ENCODE peak calls at places on chromosome 6, in five cellular contexts. One of them, this sample, is unnamed.

GRCh38 chr6:4957521-4958231 is 46.2 kb downstream of the RPP40 start:
- DNase-seq in kidney epithelial cell: no peak
- DNase-seq in ascending aorta: no peak
- DNase-seq in natural killer cell: no peak
- DNase-seq in astrocyte: no peak
- DNase-seq in this sample: peak; percentile 17

GRCh38 chr6:162099685-162100084 is 627.9 kb downstream of the PRKN start:
- DNase-seq in astrocyte: peak; percentile 98
- DNase-seq in kidney epithelial cell: peak; percentile 81
- DNase-seq in ascending aorta: no peak
- DNase-seq in natural killer cell: no peak
- DNase-seq in this sample: no peak

GRCh38 chr6:142945446-142946180 is 637 bp upstream of the HIVEP2 start:
- DNase-seq in astrocyte: no peak
- DNase-seq in ascending aorta: no peak
- DNase-seq in natural killer cell: peak; percentile 56
- DNase-seq in kidney epithelial cell: no peak
- DNase-seq in this sample: peak; percentile 49

GRCh38 chr6:110472739-110473138 is 3.7 kb downstream of the SLC22A16 start:
- DNase-seq in kidney epithelial cell: no peak
- DNase-seq in natural killer cell: no peak
- DNase-seq in ascending aorta: no peak
- DNase-seq in astrocyte: no peak
- DNase-seq in this sample: no peak

GRCh38 chr6:40439401-40439800 is 147.8 kb downstream of the LRFN2 start:
- DNase-seq in ascending aorta: no peak
- DNase-seq in astrocyte: no peak
- DNase-seq in natural killer cell: no peak
- DNase-seq in kidney epithelial cell: no peak
- DNase-seq in this sample: no peak

GRCh38 chr6:52306972-52307849 is 22.7 kb upstream of the MCM3 start:
- DNase-seq in astrocyte: no peak
- DNase-seq in ascending aorta: no peak
- DNase-seq in natural killer cell: no peak
- DNase-seq in kidney epithelial cell: no peak
- DNase-seq in this sample: no peak

GRCh38 chr6:75267461-75267860 is 17.1 kb downstream of the TMEM30A start:
- DNase-seq in natural killer cell: no peak
- DNase-seq in astrocyte: no peak
- DNase-seq in ascending aorta: no peak
- DNase-seq in kidney epithelial cell: no peak
- DNase-seq in this sample: no peak

GRCh38 chr6:114167583-114168576 is 174.9 kb downstream of the HS3ST5 start:
- DNase-seq in natural killer cell: no peak
- DNase-seq in ascending aorta: no peak
- DNase-seq in astrocyte: no peak
- DNase-seq in kidney epithelial cell: no peak
- DNase-seq in this sample: no peak

GRCh38 chr6:46175446-46175845 is 4.7 kb upstream of the ENPP5 start:
- DNase-seq in ascending aorta: no peak
- DNase-seq in astrocyte: no peak
- DNase-seq in natural killer cell: no peak
- DNase-seq in kidney epithelial cell: no peak
- DNase-seq in this sample: no peak

GRCh38 chr6:27076116-27076515 is 171.4 kb upstream of the PRSS16 start:
- DNase-seq in astrocyte: no peak
- DNase-seq in kidney epithelial cell: no peak
- DNase-seq in natural killer cell: no peak
- DNase-seq in ascending aorta: no peak
- DNase-seq in this sample: no peak

GRCh38 chr6:44042261-44043035 is 84.8 kb downstream of the MRPL14 start:
- DNase-seq in kidney epithelial cell: no peak
- DNase-seq in astrocyte: no peak
- DNase-seq in natural killer cell: no peak
- DNase-seq in ascending aorta: no peak
- DNase-seq in this sample: no peak

GRCh38 chr6:164859791-164860190 is 449.6 kb downstream of the C6orf118 start:
- DNase-seq in astrocyte: peak; percentile 4
- DNase-seq in kidney epithelial cell: no peak
- DNase-seq in natural killer cell: no peak
- DNase-seq in ascending aorta: no peak
- DNase-seq in this sample: no peak

GRCh38 chr6:115891111-115891669 is 169.5 kb downstream of the FRK start:
- DNase-seq in astrocyte: peak; percentile 66
- DNase-seq in natural killer cell: no peak
- DNase-seq in ascending aorta: no peak
- DNase-seq in kidney epithelial cell: peak; percentile 90
- DNase-seq in this sample: no peak

GRCh38 chr6:166488701-166489100 is 97.8 kb downstream of the RAMACL start:
- DNase-seq in astrocyte: no peak
- DNase-seq in ascending aorta: no peak
- DNase-seq in kidney epithelial cell: no peak
- DNase-seq in natural killer cell: no peak
- DNase-seq in this sample: no peak

GRCh38 chr6:162706236-162706635 is 21.3 kb downstream of the PRKN start:
- DNase-seq in ascending aorta: no peak
- DNase-seq in astrocyte: no peak
- DNase-seq in natural killer cell: no peak
- DNase-seq in kidney epithelial cell: no peak
- DNase-seq in this sample: no peak

GRCh38 chr6:112466378-112467151 is 119.4 kb downstream of the RFPL4B start:
- DNase-seq in astrocyte: peak; percentile 81
- DNase-seq in ascending aorta: no peak
- DNase-seq in kidney epithelial cell: no peak
- DNase-seq in natural killer cell: no peak
- DNase-seq in this sample: no peak

GRCh38 chr6:3457710-3458605 is 1.1 kb upstream of the SLC22A23 start:
- DNase-seq in ascending aorta: no peak
- DNase-seq in kidney epithelial cell: no peak
- DNase-seq in natural killer cell: no peak
- DNase-seq in astrocyte: no peak
- DNase-seq in this sample: peak; percentile 45

GRCh38 chr6:2630362-2630761 is 120.4 kb downstream of the MYLK4 start:
- DNase-seq in natural killer cell: no peak
- DNase-seq in kidney epithelial cell: peak; percentile 95
- DNase-seq in astrocyte: peak; percentile 98
- DNase-seq in ascending aorta: no peak
- DNase-seq in this sample: no peak

GRCh38 chr6:159983641-159984080 is 14.8 kb downstream of the IGF2R start:
- DNase-seq in ascending aorta: no peak
- DNase-seq in kidney epithelial cell: no peak
- DNase-seq in natural killer cell: no peak
- DNase-seq in astrocyte: no peak
- DNase-seq in this sample: no peak

GRCh38 chr6:43171284-43172126 is 436 bp downstream of the SRF start:
- DNase-seq in ascending aorta: no peak
- DNase-seq in astrocyte: no peak
- DNase-seq in kidney epithelial cell: no peak
- DNase-seq in natural killer cell: no peak
- DNase-seq in this sample: no peak

GRCh38 chr6:73452107-73452461 is at the start of gene CGAS:
- DNase-seq in astrocyte: peak; percentile 20
- DNase-seq in ascending aorta: peak; percentile 38
- DNase-seq in kidney epithelial cell: peak; percentile 28
- DNase-seq in natural killer cell: peak; percentile 64
- DNase-seq in this sample: no peak

GRCh38 chr6:57116776-57117175 is 26.8 kb downstream of the ZNF451 start:
- DNase-seq in natural killer cell: no peak
- DNase-seq in kidney epithelial cell: no peak
- DNase-seq in astrocyte: no peak
- DNase-seq in ascending aorta: no peak
- DNase-seq in this sample: no peak

GRCh38 chr6:43076093-43076927 is at the start of gene PTK7:
- DNase-seq in astrocyte: no peak
- DNase-seq in natural killer cell: no peak
- DNase-seq in kidney epithelial cell: no peak
- DNase-seq in ascending aorta: no peak
- DNase-seq in this sample: peak; percentile 89

GRCh38 chr6:139436521-139437348 is 62.3 kb upstream of the CITED2 start:
- DNase-seq in natural killer cell: no peak
- DNase-seq in kidney epithelial cell: peak; percentile 55
- DNase-seq in ascending aorta: no peak
- DNase-seq in astrocyte: peak; percentile 83
- DNase-seq in this sample: no peak

GRCh38 chr6:147173140-147173539 is 31.1 kb upstream of the STXBP5 start:
- DNase-seq in kidney epithelial cell: no peak
- DNase-seq in astrocyte: no peak
- DNase-seq in ascending aorta: no peak
- DNase-seq in natural killer cell: no peak
- DNase-seq in this sample: no peak

DNA sequence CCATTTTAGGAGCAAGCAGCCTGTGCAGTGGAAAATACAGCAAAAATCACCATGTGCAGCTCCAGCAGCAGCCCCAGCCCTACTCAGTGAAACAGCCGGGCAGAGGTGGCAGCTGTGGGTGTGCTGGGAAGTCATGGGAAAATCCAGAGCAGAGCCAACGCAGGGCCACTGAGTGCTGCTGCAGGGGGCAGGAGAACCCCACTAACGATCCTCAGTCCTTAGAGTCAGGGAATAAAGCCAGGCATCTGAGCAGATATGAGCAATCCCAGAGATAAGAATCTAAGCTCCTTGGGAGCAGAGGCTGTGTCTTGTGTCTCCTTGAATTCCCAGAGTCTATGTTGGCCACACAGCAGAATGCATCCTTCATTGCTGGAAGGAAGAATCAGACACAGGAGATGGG is 493.1 kb upstream of the MAP3K7 start:
- DNase-seq in natural killer cell: no peak
- DNase-seq in ascending aorta: no peak
- DNase-seq in kidney epithelial cell: no peak
- DNase-seq in astrocyte: peak; percentile 24
- DNase-seq in this sample: no peak
- TF ChIP-seq CTCF in natural killer cell: no peak
- TF ChIP-seq CTCF in ascending aorta: no peak
- TF ChIP-seq CTCF in kidney epithelial cell: no peak
- TF ChIP-seq CTCF in astrocyte: no peak
- TF ChIP-seq CTCF in this sample: no peak

DNA sequence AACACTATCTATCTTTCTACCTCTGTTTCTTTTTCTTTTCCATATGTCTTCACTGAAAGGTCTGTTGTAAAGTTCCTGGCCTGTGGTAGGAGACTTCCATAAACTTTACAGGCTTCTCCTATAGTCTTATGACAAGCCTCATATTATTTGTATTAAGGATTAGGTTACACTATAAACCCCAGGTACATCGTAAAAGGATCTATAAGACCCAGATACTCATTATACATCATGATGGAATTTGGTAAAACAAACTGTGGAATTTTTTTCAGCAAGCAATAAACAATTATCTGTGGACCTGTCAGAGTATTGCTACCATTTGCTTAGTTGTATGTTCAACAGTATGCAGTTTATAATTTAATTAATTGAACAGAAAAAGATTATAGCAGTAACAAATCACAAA is 55.5 kb downstream of the RFX6 start:
- DNase-seq in ascending aorta: no peak
- DNase-seq in astrocyte: no peak
- DNase-seq in natural killer cell: no peak
- DNase-seq in kidney epithelial cell: no peak
- DNase-seq in this sample: no peak
- TF ChIP-seq CTCF in ascending aorta: no peak
- TF ChIP-seq CTCF in astrocyte: no peak
- TF ChIP-seq CTCF in natural killer cell: no peak
- TF ChIP-seq CTCF in kidney epithelial cell: no peak
- TF ChIP-seq CTCF in this sample: no peak

DNA sequence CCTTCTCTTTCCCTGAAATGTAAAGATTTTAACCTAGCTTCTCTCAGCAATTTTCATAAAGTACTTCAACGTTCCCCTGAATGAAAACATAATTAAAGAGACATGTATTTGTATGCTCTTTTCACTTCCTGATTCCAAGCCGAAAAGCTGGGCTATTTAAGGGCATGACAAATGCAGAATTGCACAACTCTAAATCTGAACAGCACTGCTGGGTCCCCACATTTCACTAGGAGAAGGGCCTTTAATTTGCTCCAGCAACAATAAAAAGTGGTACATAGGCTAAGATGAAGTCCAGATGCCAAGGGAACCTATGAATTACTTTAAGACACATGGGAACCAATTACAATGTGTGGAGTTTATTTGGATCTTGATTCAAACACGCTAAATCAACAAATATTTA is 42.0 kb downstream of the IRAK1BP1 start:
- DNase-seq in natural killer cell: no peak
- DNase-seq in kidney epithelial cell: no peak
- DNase-seq in ascending aorta: no peak
- DNase-seq in astrocyte: no peak
- DNase-seq in this sample: no peak
- TF ChIP-seq CTCF in natural killer cell: no peak
- TF ChIP-seq CTCF in kidney epithelial cell: no peak
- TF ChIP-seq CTCF in ascending aorta: no peak
- TF ChIP-seq CTCF in astrocyte: no peak
- TF ChIP-seq CTCF in this sample: no peak

GRCh38 chr6:11685411-11686093 is 93.1 kb downstream of the ADTRP start:
- DNase-seq in ascending aorta: no peak
- DNase-seq in astrocyte: peak; percentile 76
- DNase-seq in kidney epithelial cell: peak; percentile 87
- DNase-seq in natural killer cell: no peak
- DNase-seq in this sample: no peak

GRCh38 chr6:11682525-11682924 is 96.1 kb downstream of the ADTRP start:
- DNase-seq in astrocyte: peak; percentile 12
- DNase-seq in kidney epithelial cell: no peak
- DNase-seq in natural killer cell: no peak
- DNase-seq in ascending aorta: no peak
- DNase-seq in this sample: no peak

GRCh38 chr6:11681357-11681756 is 97.2 kb downstream of the ADTRP start:
- DNase-seq in ascending aorta: no peak
- DNase-seq in natural killer cell: no peak
- DNase-seq in kidney epithelial cell: no peak
- DNase-seq in astrocyte: no peak
- DNase-seq in this sample: no peak

GRCh38 chr6:11681770-11682169 is 96.8 kb downstream of the ADTRP start:
- DNase-seq in natural killer cell: no peak
- DNase-seq in kidney epithelial cell: no peak
- DNase-seq in astrocyte: no peak
- DNase-seq in ascending aorta: no peak
- DNase-seq in this sample: no peak
- TF ChIP-seq CTCF in natural killer cell: no peak
- TF ChIP-seq CTCF in kidney epithelial cell: no peak
- TF ChIP-seq CTCF in astrocyte: no peak
- TF ChIP-seq CTCF in ascending aorta: no peak
- TF ChIP-seq CTCF in this sample: no peak

GRCh38 chr6:37170273-37171140 is 555 bp downstream of the PIM1 start:
- DNase-seq in natural killer cell: peak; percentile 69
- DNase-seq in kidney epithelial cell: no peak
- DNase-seq in astrocyte: no peak
- DNase-seq in ascending aorta: no peak
- DNase-seq in this sample: peak; percentile 72
- TF ChIP-seq CTCF in natural killer cell: peak; percentile 26
- TF ChIP-seq CTCF in kidney epithelial cell: peak; percentile 21
- TF ChIP-seq CTCF in astrocyte: no peak
- TF ChIP-seq CTCF in ascending aorta: peak; percentile 47
- TF ChIP-seq CTCF in this sample: peak; percentile 68

This sample was measured in mesothelial cell of epicardium.